ENCODE peak calls at places on chromosome 1, in eight cellular contexts. N is activated naive CD8-positive, alpha-beta T cell treated with anti-CD3 and anti-CD28 coated beads for 36 hours; E is HT1080; S is activated CD4-positive, alpha-beta T cell treated with anti-CD3 and anti-CD28 coated beads, Interleukin-2, amount 50 U/mL, for 24 hours; M is SW480; K is T-helper 2 cell treated with Interferon-gamma antibody and Interleukin-4, amounts not matched to agents 5 μg/mL and 100 μg/mL, for 36 hours; P is fibroblast of lung; Y is CD4-positive, alpha-beta T cell. J is an unnamed sample.
A peak's percentile ranks its signal among the peaks of the same experiment; 100 is the strongest.

GRCh38 chr1:170886460-170886859 is 48.9 kb upstream of the MROH9 start:
- DNase-seq in S (no peak), K (no peak), P (no peak), M (peak; percentile 3), N (no peak), Y (no peak), E (no peak), J (no peak)

GRCh38 chr1:203380395-203381150 is 29.7 kb upstream of the FMOD start:
- DNase-seq in S (no peak), N (no peak), E (no peak), P (no peak), K (no peak), M (no peak), Y (no peak), J (no peak)

GRCh38 chr1:154784924-154785531 is 85.1 kb downstream of the KCNN3 start:
- DNase-seq in N (peak; percentile 54), Y (peak; percentile 16), M (no peak), S (peak; percentile 46), E (no peak), K (peak; percentile 41), P (no peak), J (peak; percentile 68)

GRCh38 chr1:154557939-154558609 is 388 bp downstream of the UBE2Q1 start:
- DNase-seq in S (peak; percentile 4), P (no peak), E (no peak), Y (peak; percentile 21), N (no peak), K (peak; percentile 7), M (no peak), J (peak; percentile 52)

GRCh38 chr1:168894397-168894796 is 165.4 kb upstream of the DPT start:
- DNase-seq in K (no peak), S (no peak), E (no peak), Y (no peak), N (no peak), P (peak; percentile 27), M (no peak), J (no peak)

GRCh38 chr1:37845049-37845646 is 14.2 kb downstream of the MTF1 start:
- DNase-seq in M (no peak), N (no peak), P (no peak), E (no peak), S (no peak), Y (no peak), K (no peak), J (no peak)

GRCh38 chr1:243375596-243375995 is 119.8 kb downstream of the SDCCAG8 start:
- DNase-seq in P (no peak), S (no peak), M (no peak), N (no peak), Y (no peak), K (no peak), E (no peak), J (no peak)

GRCh38 chr1:1758059-1758621 is 20.1 kb downstream of the NADK start:
- DNase-seq in P (no peak), M (no peak), N (no peak), K (no peak), E (no peak), Y (no peak), S (no peak), J (no peak)

GRCh38 chr1:101520302-101520701 is 283.5 kb downstream of the S1PR1 start:
- DNase-seq in Y (no peak), K (no peak), M (peak; percentile 42), N (no peak), S (peak; percentile 3), E (peak; percentile 44), P (peak; percentile 61), J (peak; percentile 39)

GRCh38 chr1:183139281-183139942 is 46.7 kb upstream of the LAMC2 start:
- DNase-seq in K (no peak), M (peak; percentile 49), S (no peak), P (peak; percentile 29), E (peak; percentile 71), N (no peak), Y (no peak), J (no peak)

GRCh38 chr1:108570128-108570527 is 10.2 kb downstream of the EEIG2 start:
- DNase-seq in S (no peak), Y (no peak), E (peak; percentile 48), N (no peak), M (peak; percentile 49), K (peak; percentile 38), P (no peak), J (peak; percentile 60)

GRCh38 chr1:211378844-211379243 is 52.2 kb downstream of the TRAF5 start:
- DNase-seq in M (no peak), N (peak; percentile 11), P (peak; percentile 56), K (peak; percentile 42), Y (no peak), S (no peak), E (peak; percentile 69), J (no peak)

GRCh38 chr1:70134148-70134547 is 71.2 kb downstream of the LRRC40 start:
- DNase-seq in S (no peak), K (no peak), P (no peak), M (no peak), Y (no peak), N (no peak), E (no peak), J (no peak)

GRCh38 chr1:155273134-155273982 is at the start of gene CLK2:
- DNase-seq in M (peak; percentile 93), K (peak; percentile 98), Y (peak; percentile 92), N (peak; percentile 99), S (peak; percentile 93), P (peak; percentile 91), E (peak; percentile 94), J (peak; percentile 97)

GRCh38 chr1:206967096-206967851 is 3.0 kb downstream of the FCAMR start:
- DNase-seq in P (peak; percentile 3), N (no peak), S (no peak), Y (no peak), K (no peak), M (no peak), E (peak; percentile 70), J (no peak)

GRCh38 chr1:57172040-57172439 is 206.2 kb upstream of the C8B start:
- DNase-seq in S (no peak), P (no peak), M (no peak), E (no peak), K (no peak), N (no peak), Y (no peak), J (no peak)

GRCh38 chr1:2166695-2167094 is 27.9 kb downstream of the FAAP20 start:
- DNase-seq in K (no peak), M (no peak), Y (no peak), N (no peak), E (no peak), S (no peak), P (no peak), J (no peak)

GRCh38 chr1:17525065-17525464 is 14.4 kb upstream of the ARHGEF10L start:
- DNase-seq in E (no peak), M (no peak), K (no peak), N (no peak), S (no peak), Y (no peak), P (no peak), J (no peak)

GRCh38 chr1:30691480-30691879 is 31.9 kb downstream of the MATN1 start:
- DNase-seq in Y (no peak), M (no peak), P (no peak), K (no peak), S (no peak), E (no peak), N (no peak), J (no peak)

GRCh38 chr1:117368116-117369108 is 1.2 kb downstream of the MAN1A2 start:
- DNase-seq in P (peak; percentile 22), M (peak; percentile 59), K (no peak), N (no peak), S (no peak), Y (no peak), E (peak; percentile 24), J (peak; percentile 42)

GRCh38 chr1:32335619-32335950 is 448 bp downstream of the MARCKSL1 start:
- DNase-seq in E (no peak), S (no peak), Y (no peak), K (no peak), P (no peak), N (no peak), M (no peak), J (no peak)

GRCh38 chr1:179493323-179493722 is 82.4 kb downstream of the NPHS2 start:
- DNase-seq in Y (no peak), P (peak; percentile 5), S (no peak), E (peak; percentile 8), N (no peak), K (no peak), M (no peak), J (no peak)

GRCh38 chr1:16088996-16089395 is 15.5 kb upstream of the FAM131C start:
- DNase-seq in Y (no peak), P (peak; percentile 51), M (no peak), N (no peak), E (peak; percentile 78), K (no peak), S (no peak), J (no peak)

GRCh38 chr1:34842952-34843371 is 16.6 kb downstream of the SMIM12 start:
- DNase-seq in P (no peak), E (no peak), K (no peak), Y (no peak), M (no peak), S (no peak), N (no peak), J (no peak)

GRCh38 chr1:31439276-31439675 is 26.3 kb downstream of the SERINC2 start:
- DNase-seq in P (no peak), N (no peak), Y (no peak), K (no peak), M (no peak), E (no peak), S (no peak), J (no peak)

GRCh38 chr1:201791051-201791774 is 37.7 kb upstream of the IPO9 start:
- DNase-seq in E (no peak), Y (no peak), N (no peak), S (no peak), M (no peak), P (peak; percentile 72), K (no peak), J (no peak)

GRCh38 chr1:233316473-233316872 is 11.1 kb upstream of the MAP3K21 start:
- DNase-seq in K (no peak), S (no peak), P (no peak), E (no peak), N (no peak), Y (no peak), M (no peak), J (no peak)

GRCh38 chr1:40556121-40556520 is 24.7 kb downstream of the ZNF684 start:
- DNase-seq in E (no peak), Y (no peak), S (no peak), M (no peak), P (no peak), K (no peak), N (no peak), J (no peak)

GRCh38 chr1:150514913-150515327 is 632 bp upstream of the FALEC start:
- DNase-seq in M (no peak), S (no peak), E (no peak), Y (no peak), K (no peak), N (no peak), P (no peak), J (no peak)

GRCh38 chr1:153679337-153680119 is 1.0 kb downstream of the NPR1 start:
- DNase-seq in K (no peak), N (peak; percentile 34), M (no peak), Y (no peak), S (no peak), P (no peak), E (no peak), J (peak; percentile 37)

GRCh38 chr1:54406339-54407181 is at the start of gene SSBP3:
- DNase-seq in S (peak; percentile 84), K (peak; percentile 92), E (peak; percentile 88), P (peak; percentile 90), M (peak; percentile 87), Y (peak; percentile 88), N (peak; percentile 96), J (peak; percentile 93)

J was measured in activated CD8-positive, alpha-beta T cell treated with anti-CD3 and anti-CD28 coated beads, Interleukin-2, amount 10 ng/mL, durations not matched to agents 7 days and 5 days.